ENCODE peak calls at places on chromosomes 1 and 21, in five cellular contexts. A is prostate gland, Y is thoracic aorta, Q is transverse colon, R is heart left ventricle. U is an unnamed sample.
A peak's percentile ranks its signal among the peaks of the same experiment; 100 is the strongest.

GRCh38 chr1:238061967-238062613 is 171.4 kb upstream of the ZP4 start:
- DNase-seq in A (no peak), Q (no peak), R (no peak), Y (no peak), U (peak; percentile 13)

GRCh38 chr1:69743146-69743545 is 175.4 kb downstream of the LRRC7 start:
- DNase-seq in Y (no peak), Q (no peak), A (no peak), R (no peak), U (no peak)

GRCh38 chr1:65425697-65426096 is 5.2 kb downstream of the LEPR start:
- DNase-seq in Q (no peak), Y (no peak), A (no peak), R (no peak), U (no peak)

GRCh38 chr1:59128784-59129227 is 168.1 kb upstream of the FGGY start:
- DNase-seq in R (no peak), A (no peak), Y (no peak), Q (no peak), U (peak; percentile 40)

GRCh38 chr1:78627321-78627720 is 7.1 kb downstream of the IFI44L start:
- DNase-seq in Y (no peak), R (no peak), A (no peak), Q (no peak), U (no peak)

GRCh38 chr1:166200743-166201142 is 33.9 kb upstream of the FAM78B start:
- DNase-seq in A (no peak), R (no peak), Y (no peak), Q (no peak), U (no peak)

GRCh38 chr1:183873642-183874041 is 68.7 kb downstream of the RGL1 start:
- DNase-seq in R (no peak), A (no peak), Q (no peak), Y (no peak), U (no peak)

GRCh38 chr1:181010789-181011188 is 11.9 kb downstream of the STX6 start:
- DNase-seq in Y (no peak), Q (no peak), R (no peak), A (no peak), U (peak; percentile 46)

GRCh38 chr1:239814306-239814881 is 277.3 kb upstream of the FMN2 start:
- DNase-seq in Q (no peak), Y (no peak), A (no peak), R (no peak), U (peak; percentile 69)

GRCh38 chr1:115666702-115667101 is 24.9 kb downstream of the VANGL1 start:
- DNase-seq in Y (no peak), R (peak; percentile 69), A (peak; percentile 82), Q (no peak), U (no peak)

GRCh38 chr1:87042127-87042811 is 127.8 kb downstream of the HS2ST1 start:
- DNase-seq in Y (no peak), A (no peak), R (no peak), Q (no peak), U (no peak)

GRCh38 chr1:3469104-3469848 is 14.8 kb downstream of the ARHGEF16 start:
- DNase-seq in R (no peak), A (no peak), Y (no peak), Q (no peak), U (no peak)

GRCh38 chr1:54356680-54357147 is 49.5 kb downstream of the SSBP3 start:
- DNase-seq in Y (no peak), Q (no peak), A (no peak), R (no peak), U (no peak)

GRCh38 chr21:15741510-15741909 is 11.7 kb downstream of the USP25 start:
- DNase-seq in A (no peak), Y (no peak), R (no peak), Q (no peak), U (no peak)

GRCh38 chr1:173481195-173481772 is 4.1 kb downstream of the PRDX6 start:
- DNase-seq in Y (no peak), A (no peak), R (no peak), Q (no peak), U (no peak)

GRCh38 chr1:244672961-244673695 is 20.2 kb downstream of the DESI2 start:
- DNase-seq in Y (no peak), R (peak; percentile 64), A (no peak), Q (no peak), U (no peak)

GRCh38 chr1:22108343-22109135 is 34.4 kb downstream of the WNT4 start:
- DNase-seq in A (no peak), Y (no peak), R (no peak), Q (peak; percentile 47), U (no peak)

GRCh38 chr1:6073480-6074053 is 27.9 kb downstream of the KCNAB2 start:
- DNase-seq in Y (no peak), R (no peak), A (no peak), Q (no peak), U (no peak)

DNA sequence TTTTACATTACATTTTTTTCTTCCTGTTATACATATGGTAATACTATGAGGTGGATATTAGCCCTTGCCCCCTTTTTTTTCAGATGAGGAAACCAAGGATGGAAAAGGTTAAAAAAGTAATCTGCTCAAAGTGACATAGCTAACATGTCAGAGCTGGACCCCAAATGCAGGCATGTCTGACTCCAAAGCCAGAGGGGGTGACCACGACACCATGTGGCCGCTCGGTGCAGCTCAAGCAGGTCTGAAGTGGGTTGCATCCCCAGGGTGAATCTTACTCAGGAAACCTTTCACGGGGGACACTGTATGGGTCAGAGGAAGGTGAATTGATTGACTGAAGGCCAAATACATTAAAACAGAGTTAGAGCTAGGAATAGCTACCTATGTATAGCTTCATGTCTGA is 34.8 kb downstream of the CD34 start:
- DNase-seq in R (no peak), Y (no peak), Q (no peak), A (no peak), U (no peak)
- TF ChIP-seq CTCF in R (no peak), Y (no peak), Q (no peak), A (no peak), U (peak; percentile 29)

GRCh38 chr1:156703336-156703735 is 2.0 kb downstream of the CRABP2 start:
- DNase-seq in Y (no peak), Q (no peak), R (no peak), A (no peak), U (no peak)

GRCh38 chr1:156704930-156705320 is 458 bp downstream of the CRABP2 start:
- DNase-seq in A (no peak), Y (peak; percentile 58), R (no peak), Q (peak; percentile 33), U (no peak)

GRCh38 chr1:156705321-156705917 is at the start of gene CRABP2:
- DNase-seq in Q (peak; percentile 20), Y (no peak), A (no peak), R (no peak), U (no peak)

GRCh38 chr1:156704166-156704711 is 1.1 kb downstream of the CRABP2 start:
- DNase-seq in Q (no peak), A (no peak), Y (no peak), R (no peak), U (no peak)

GRCh38 chr1:156703741-156704140 is 1.6 kb downstream of the CRABP2 start:
- DNase-seq in Y (no peak), Q (no peak), A (no peak), R (no peak), U (no peak)
- H3K4me3 ChIP-seq in Y (no peak overlapping the region), Q (no peak overlapping the region), A (no peak overlapping the region), R (no peak overlapping the region), U (peak overlapping the region; percentile 71)

GRCh38 chr1:209896346-209896745 is 41.7 kb upstream of the SYT14 start:
- DNase-seq in R (no peak), A (no peak), Q (no peak), Y (no peak), U (no peak)
- TF ChIP-seq CTCF in R (no peak), A (no peak), Q (no peak), Y (no peak), U (no peak)

DNA sequence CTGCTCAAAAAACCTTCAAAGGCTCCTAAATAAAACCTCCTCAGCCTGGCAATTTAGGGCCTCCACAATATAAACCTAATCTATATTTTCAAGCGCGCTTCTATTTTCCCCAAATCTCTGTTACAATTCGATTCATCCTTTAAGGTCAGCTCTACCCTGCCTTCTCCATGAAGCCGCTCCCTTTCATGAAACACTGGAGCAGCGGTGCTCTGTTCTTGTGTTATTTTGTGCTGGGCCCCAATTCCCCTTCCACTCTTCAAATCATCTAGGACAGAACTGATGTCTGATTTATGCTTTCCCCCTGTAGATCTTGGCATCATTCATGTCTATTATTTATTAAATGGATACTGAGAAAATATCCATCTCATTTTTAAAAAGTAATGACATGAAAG is 6.9 kb downstream of the ERRFI1 start:
- DNase-seq in Q (no peak), R (no peak), A (no peak), Y (no peak), U (no peak)
- H3K4me3 ChIP-seq in Q (no peak overlapping the region), R (no peak overlapping the region), A (no peak overlapping the region), Y (no peak overlapping the region), U (no peak overlapping the region)

GRCh38 chr1:205216588-205216987 is 5.1 kb upstream of the DSTYK start:
- DNase-seq in Y (no peak), Q (no peak), R (no peak), A (no peak), U (no peak)

GRCh38 chr1:205208805-205209204 is 2.7 kb downstream of the DSTYK start:
- DNase-seq in Y (no peak), Q (no peak), R (no peak), A (no peak), U (no peak)

GRCh38 chr1:205211839-205212241 is 338 bp upstream of the DSTYK start:
- DNase-seq in Q (no peak), R (no peak), A (no peak), Y (no peak), U (no peak)

GRCh38 chr1:205214756-205215155 is 3.3 kb upstream of the DSTYK start:
- DNase-seq in Q (no peak), A (no peak), R (no peak), Y (no peak), U (no peak)

GRCh38 chr1:205210876-205211838 is at the start of gene DSTYK:
- DNase-seq in A (peak; percentile 92), R (peak; percentile 96), Y (peak; percentile 85), Q (peak; percentile 93), U (peak; percentile 90)
- TF ChIP-seq CTCF in A (no peak), R (peak; percentile 12), Y (no peak), Q (no peak), U (no peak)

GRCh38 chr1:169521226-169521625 is 35.5 kb upstream of the SLC19A2 start:
- DNase-seq in Q (peak; percentile 62), R (no peak), A (no peak), Y (no peak), U (no peak)
- H3K4me3 ChIP-seq in Q (no peak overlapping the region), R (no peak overlapping the region), A (no peak overlapping the region), Y (no peak overlapping the region), U (no peak overlapping the region)

GRCh38 chr21:17231124-17231523 is 281.7 kb upstream of the CXADR start:
- DNase-seq in R (no peak), Q (no peak), Y (no peak), A (no peak), U (no peak)

DNA sequence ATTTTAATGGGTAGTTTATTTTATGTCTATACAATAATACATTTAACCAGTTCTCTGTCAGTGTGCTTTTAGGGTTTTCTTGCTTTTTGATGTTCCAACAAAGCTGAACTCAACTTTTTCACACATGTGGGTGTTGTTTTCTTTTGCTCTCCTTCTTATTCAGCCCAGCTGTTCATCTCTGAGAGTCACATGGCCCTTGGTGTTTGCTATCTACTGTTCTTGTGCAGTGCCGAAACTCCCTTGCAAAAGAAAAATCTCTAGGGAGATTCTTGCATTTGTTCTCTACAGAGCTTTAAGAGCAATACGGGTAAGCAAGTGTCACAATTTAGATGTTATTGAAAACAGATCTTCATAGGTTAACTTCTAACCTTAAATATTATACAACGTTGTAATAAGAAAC is 281.1 kb upstream of the CXADR start:
- DNase-seq in A (no peak), Q (no peak), R (no peak), Y (no peak), U (no peak)
- TF ChIP-seq CTCF in A (no peak), Q (no peak), R (no peak), Y (no peak), U (no peak)

U was measured in AG09309.